ENCODE peak calls at places on chromosomes 6 and 20, in four cellular contexts. G is natural killer cell, S is GM10248, A is fibroblast of lung. W is an unnamed sample.

GRCh38 chr6:13273931-13274706 is 54.2 kb downstream of the TBC1D7 start:
- DNase-seq in A (no peak), S (peak; percentile 74), G (peak; percentile 47), W (no peak)

GRCh38 chr6:2877057-2877882 is 25.8 kb downstream of the SERPINB9 start:
- DNase-seq in S (no peak), G (no peak), A (peak; percentile 67), W (no peak)

GRCh38 chr20:18380908-18381529 is 85.8 kb downstream of the DZANK1 start:
- DNase-seq in A (no peak), G (no peak), S (no peak), W (no peak)

GRCh38 chr6:127570739-127571389 is 6.1 kb upstream of the C6orf58 start:
- DNase-seq in S (peak; percentile 6), G (no peak), A (no peak), W (no peak)

GRCh38 chr6:135298455-135298854 is 117.3 kb downstream of the MYB start:
- DNase-seq in G (no peak), S (no peak), A (no peak), W (no peak)

GRCh38 chr6:52548353-52548713 is 28.5 kb downstream of the TRAM2 start:
- DNase-seq in G (no peak), A (no peak), S (no peak), W (no peak)

GRCh38 chr20:1800777-1801176 is 94.4 kb upstream of the SIRPA start:
- DNase-seq in A (peak; percentile 65), S (no peak), G (no peak), W (no peak)

GRCh38 chr6:97501875-97502274 is 218.9 kb upstream of the MMS22L start:
- DNase-seq in S (no peak), A (no peak), G (no peak), W (no peak)

GRCh38 chr6:155185544-155185943 is 78.3 kb upstream of the CLDN20 start:
- DNase-seq in A (no peak), G (no peak), S (no peak), W (no peak)

GRCh38 chr6:160534050-160534696 is 129.9 kb downstream of the LPA start:
- DNase-seq in A (peak; percentile 49), G (peak; percentile 56), S (peak; percentile 44), W (peak; percentile 84)

GRCh38 chr6:112511441-112511840 is 164.3 kb downstream of the RFPL4B start:
- DNase-seq in A (no peak), G (no peak), S (no peak), W (no peak)

DNA sequence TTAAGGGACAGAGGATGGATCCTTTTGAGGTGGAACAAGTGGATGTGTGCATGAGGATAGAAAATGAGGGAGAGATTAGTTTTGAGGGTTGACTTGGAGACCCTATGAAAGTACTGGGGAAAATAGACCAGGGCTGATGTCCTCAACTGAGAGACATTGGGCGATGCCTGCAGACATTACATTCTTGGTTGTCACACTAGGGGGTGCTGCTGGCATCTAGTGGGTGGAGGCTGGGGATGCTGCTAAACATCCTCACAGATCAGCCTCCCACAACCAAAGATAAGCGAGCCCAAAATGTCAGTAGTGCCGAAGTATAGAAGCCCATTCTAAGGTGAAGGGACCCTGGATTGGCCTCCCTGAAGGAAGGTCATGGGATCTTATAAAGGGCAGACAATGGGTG is 63.3 kb downstream of the MOCS1 start:
- DNase-seq in G (no peak), A (no peak), S (no peak), W (no peak)
- TF ChIP-seq CTCF in G (no peak), A (no peak), S (no peak), W (no peak)

DNA sequence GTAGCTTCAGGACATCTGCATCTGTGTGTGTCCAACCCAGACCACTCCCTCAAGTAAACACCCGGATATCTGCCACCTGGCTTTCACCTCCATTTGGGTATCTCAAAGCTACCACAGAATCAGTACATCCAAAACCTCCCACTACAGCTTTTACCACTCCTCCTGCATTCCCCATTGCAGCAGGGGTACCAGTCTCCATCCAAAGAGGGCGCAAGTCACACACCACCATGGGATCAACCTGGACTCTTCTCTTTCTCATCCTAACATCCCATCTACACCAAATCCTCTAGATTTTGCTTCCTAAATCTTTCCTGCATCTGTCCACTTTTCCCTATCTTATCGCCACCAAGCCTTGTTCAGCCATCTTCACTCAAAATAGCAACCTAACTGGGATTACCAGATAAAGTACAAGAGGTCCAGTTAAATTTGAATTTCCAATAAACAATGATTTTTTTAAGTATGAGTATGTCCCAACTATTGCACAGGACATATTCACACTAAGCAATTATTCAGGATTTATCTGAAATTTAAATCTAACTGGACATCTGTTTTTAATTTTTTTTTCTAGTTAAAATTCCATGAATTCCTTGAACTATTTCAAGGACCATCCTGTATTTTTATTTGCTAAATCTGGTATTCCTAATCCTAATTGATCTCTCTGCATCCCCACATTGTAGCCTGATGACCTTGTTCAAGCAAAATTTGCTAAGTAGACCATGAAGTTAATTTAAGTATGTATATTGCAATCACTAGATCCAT is 164.3 kb upstream of the MLN start:
- DNase-seq in G (no peak), S (no peak), A (no peak), W (no peak)
- TF ChIP-seq CTCF in G (no peak), S (no peak), A (no peak), W (no peak)

GRCh38 chr6:150620763-150621162 is 21.1 kb downstream of the PLEKHG1 start:
- DNase-seq in A (no peak), G (no peak), S (no peak), W (no peak)
- TF ChIP-seq CTCF in A (no peak), G (no peak), S (no peak), W (no peak)

DNA sequence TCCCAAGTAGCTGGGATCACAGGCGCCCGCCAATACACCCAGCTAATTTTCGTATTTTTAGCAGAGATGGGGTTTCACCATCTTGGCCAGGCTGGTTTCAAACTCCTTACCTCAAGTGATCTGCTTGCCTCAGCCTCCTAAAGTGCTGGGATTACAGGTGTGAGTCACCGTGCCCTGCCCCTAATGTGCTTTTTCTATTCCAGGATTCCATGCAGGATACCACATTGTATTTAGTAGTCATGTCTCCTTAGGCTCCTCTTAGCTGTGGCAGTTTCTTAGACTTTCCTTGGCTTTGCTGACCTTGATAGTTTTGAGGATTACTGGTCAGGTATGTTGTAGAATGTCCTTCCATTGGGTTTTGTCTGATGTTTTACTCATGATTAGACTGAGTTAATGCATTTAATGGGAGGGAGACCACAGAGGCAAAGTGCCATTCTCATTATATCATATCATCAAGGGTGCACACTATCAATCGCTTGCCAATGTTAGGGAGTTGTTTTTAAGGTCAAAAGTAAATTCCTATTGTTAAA is 39.6 kb upstream of the TNFAIP3 start:
- DNase-seq in A (no peak), G (no peak), S (no peak), W (no peak)
- TF ChIP-seq CTCF in A (no peak), G (no peak), S (no peak), W (no peak)

GRCh38 chr6:56051199-56051598 is 175.8 kb upstream of the BMP5 start:
- DNase-seq in G (no peak), S (no peak), A (no peak), W (no peak)
- TF ChIP-seq CTCF in G (no peak), S (no peak), A (no peak), W (no peak)